ENCODE peak calls at places on chromosomes 16 and 17, in seven cellular contexts. One of them, this sample, is unnamed.

GRCh38 chr17:13337864-13338371 is 263.8 kb downstream of the HS3ST3A1 start:
- DNase-seq in fibroblast of pulmonary artery: peak
- DNase-seq in foreskin fibroblast: peak
- DNase-seq in Peyer's patch: no peak
- DNase-seq in AG10803: peak
- DNase-seq in transverse colon: no peak
- DNase-seq in colonic mucosa: peak
- DNase-seq in this sample: peak

GRCh38 chr16:84041421-84041820 is 1.2 kb downstream of the SLC38A8 start:
- DNase-seq in fibroblast of pulmonary artery: no peak
- DNase-seq in foreskin fibroblast: no peak
- DNase-seq in Peyer's patch: no peak
- DNase-seq in AG10803: no peak
- DNase-seq in transverse colon: no peak
- DNase-seq in colonic mucosa: no peak
- DNase-seq in this sample: no peak

GRCh38 chr16:47939690-47940089 is 216.1 kb downstream of the ABCC12 start:
- DNase-seq in fibroblast of pulmonary artery: no peak
- DNase-seq in foreskin fibroblast: no peak
- DNase-seq in Peyer's patch: no peak
- DNase-seq in AG10803: no peak
- DNase-seq in transverse colon: no peak
- DNase-seq in colonic mucosa: no peak
- DNase-seq in this sample: no peak

GRCh38 chr16:1643521-1643920 is 31.4 kb downstream of the CRAMP1 start:
- DNase-seq in fibroblast of pulmonary artery: no peak
- DNase-seq in foreskin fibroblast: no peak
- DNase-seq in Peyer's patch: no peak
- DNase-seq in AG10803: no peak
- DNase-seq in transverse colon: no peak
- DNase-seq in colonic mucosa: no peak
- DNase-seq in this sample: no peak

GRCh38 chr17:5282639-5283217 is 644 bp downstream of the RABEP1 start:
- DNase-seq in fibroblast of pulmonary artery: peak
- DNase-seq in foreskin fibroblast: no peak
- DNase-seq in Peyer's patch: no peak
- DNase-seq in AG10803: no peak
- DNase-seq in transverse colon: peak
- DNase-seq in colonic mucosa: peak
- DNase-seq in this sample: no peak

GRCh38 chr16:13234999-13235398 is 333.6 kb downstream of the SHISA9 start:
- DNase-seq in fibroblast of pulmonary artery: no peak
- DNase-seq in foreskin fibroblast: no peak
- DNase-seq in Peyer's patch: no peak
- DNase-seq in AG10803: no peak
- DNase-seq in transverse colon: no peak
- DNase-seq in colonic mucosa: no peak
- DNase-seq in this sample: no peak

GRCh38 chr16:64864232-64864803 is 257.5 kb downstream of the CDH11 start:
- DNase-seq in fibroblast of pulmonary artery: peak
- DNase-seq in foreskin fibroblast: peak
- DNase-seq in Peyer's patch: no peak
- DNase-seq in AG10803: peak
- DNase-seq in transverse colon: no peak
- DNase-seq in colonic mucosa: no peak
- DNase-seq in this sample: peak

GRCh38 chr17:68807998-68808772 is 147.0 kb downstream of the ABCA8 start:
- DNase-seq in fibroblast of pulmonary artery: no peak
- DNase-seq in foreskin fibroblast: no peak
- DNase-seq in Peyer's patch: no peak
- DNase-seq in AG10803: peak
- DNase-seq in transverse colon: no peak
- DNase-seq in colonic mucosa: no peak
- DNase-seq in this sample: no peak

GRCh38 chr17:5584383-5584951 is at the start of gene NLRP1:
- DNase-seq in fibroblast of pulmonary artery: peak
- DNase-seq in foreskin fibroblast: peak
- DNase-seq in Peyer's patch: peak
- DNase-seq in AG10803: peak
- DNase-seq in transverse colon: peak
- DNase-seq in colonic mucosa: peak
- DNase-seq in this sample: peak

GRCh38 chr17:38585056-38585804 is 20.5 kb downstream of the SRCIN1 start:
- DNase-seq in fibroblast of pulmonary artery: no peak
- DNase-seq in foreskin fibroblast: no peak
- DNase-seq in Peyer's patch: no peak
- DNase-seq in AG10803: no peak
- DNase-seq in transverse colon: peak
- DNase-seq in colonic mucosa: no peak
- DNase-seq in this sample: no peak

GRCh38 chr16:51773491-51773890 is 622.4 kb upstream of the SALL1 start:
- DNase-seq in fibroblast of pulmonary artery: no peak
- DNase-seq in foreskin fibroblast: no peak
- DNase-seq in Peyer's patch: no peak
- DNase-seq in AG10803: no peak
- DNase-seq in transverse colon: no peak
- DNase-seq in colonic mucosa: no peak
- DNase-seq in this sample: no peak

GRCh38 chr17:27503636-27504035 is 47.4 kb downstream of the KSR1 start:
- DNase-seq in fibroblast of pulmonary artery: no peak
- DNase-seq in foreskin fibroblast: no peak
- DNase-seq in Peyer's patch: no peak
- DNase-seq in AG10803: no peak
- DNase-seq in transverse colon: no peak
- DNase-seq in colonic mucosa: no peak
- DNase-seq in this sample: no peak

GRCh38 chr16:6031567-6031966 is 934.0 kb upstream of the EEF2KMT start:
- DNase-seq in fibroblast of pulmonary artery: no peak
- DNase-seq in foreskin fibroblast: no peak
- DNase-seq in Peyer's patch: no peak
- DNase-seq in AG10803: no peak
- DNase-seq in transverse colon: no peak
- DNase-seq in colonic mucosa: no peak
- DNase-seq in this sample: no peak

GRCh38 chr17:41421116-41421515 is 3.3 kb downstream of the KRT37 start:
- DNase-seq in fibroblast of pulmonary artery: peak
- DNase-seq in foreskin fibroblast: peak
- DNase-seq in Peyer's patch: no peak
- DNase-seq in AG10803: peak
- DNase-seq in transverse colon: no peak
- DNase-seq in colonic mucosa: no peak
- DNase-seq in this sample: no peak

GRCh38 chr16:69270395-69270794 is 40.8 kb upstream of the VPS4A start:
- DNase-seq in fibroblast of pulmonary artery: no peak
- DNase-seq in foreskin fibroblast: no peak
- DNase-seq in Peyer's patch: no peak
- DNase-seq in AG10803: peak
- DNase-seq in transverse colon: no peak
- DNase-seq in colonic mucosa: no peak
- DNase-seq in this sample: peak

GRCh38 chr17:40312131-40312731 is 3.3 kb downstream of the RARA start:
- DNase-seq in fibroblast of pulmonary artery: no peak
- DNase-seq in foreskin fibroblast: no peak
- DNase-seq in Peyer's patch: no peak
- DNase-seq in AG10803: no peak
- DNase-seq in transverse colon: peak
- DNase-seq in colonic mucosa: no peak
- DNase-seq in this sample: no peak

GRCh38 chr16:85195884-85196816 is 83.9 kb upstream of the CIBAR2 start:
- DNase-seq in fibroblast of pulmonary artery: no peak
- DNase-seq in foreskin fibroblast: no peak
- DNase-seq in Peyer's patch: no peak
- DNase-seq in AG10803: peak
- DNase-seq in transverse colon: peak
- DNase-seq in colonic mucosa: no peak
- DNase-seq in this sample: no peak

GRCh38 chr16:15967223-15967546 is 17.8 kb downstream of the ABCC1 start:
- DNase-seq in fibroblast of pulmonary artery: no peak
- DNase-seq in foreskin fibroblast: no peak
- DNase-seq in Peyer's patch: no peak
- DNase-seq in AG10803: no peak
- DNase-seq in transverse colon: no peak
- DNase-seq in colonic mucosa: no peak
- DNase-seq in this sample: no peak

GRCh38 chr16:73319747-73320146 is 271.8 kb upstream of the ZFHX3 start:
- DNase-seq in fibroblast of pulmonary artery: no peak
- DNase-seq in foreskin fibroblast: no peak
- DNase-seq in Peyer's patch: no peak
- DNase-seq in AG10803: no peak
- DNase-seq in transverse colon: no peak
- DNase-seq in colonic mucosa: no peak
- DNase-seq in this sample: no peak

GRCh38 chr16:48542020-48542473 is 67.9 kb downstream of the N4BP1 start:
- DNase-seq in fibroblast of pulmonary artery: peak
- DNase-seq in foreskin fibroblast: peak
- DNase-seq in Peyer's patch: peak
- DNase-seq in AG10803: peak
- DNase-seq in transverse colon: peak
- DNase-seq in colonic mucosa: peak
- DNase-seq in this sample: no peak

GRCh38 chr17:3815122-3815521 is 14.1 kb upstream of the ITGAE start:
- DNase-seq in fibroblast of pulmonary artery: no peak
- DNase-seq in foreskin fibroblast: no peak
- DNase-seq in Peyer's patch: no peak
- DNase-seq in AG10803: no peak
- DNase-seq in transverse colon: no peak
- DNase-seq in colonic mucosa: no peak
- DNase-seq in this sample: no peak

GRCh38 chr17:3814361-3814760 is 13.4 kb upstream of the ITGAE start:
- DNase-seq in fibroblast of pulmonary artery: no peak
- DNase-seq in foreskin fibroblast: no peak
- DNase-seq in Peyer's patch: no peak
- DNase-seq in AG10803: no peak
- DNase-seq in transverse colon: no peak
- DNase-seq in colonic mucosa: no peak
- DNase-seq in this sample: no peak

GRCh38 chr17:3813171-3813570 is 12.2 kb upstream of the ITGAE start:
- DNase-seq in fibroblast of pulmonary artery: no peak
- DNase-seq in foreskin fibroblast: no peak
- DNase-seq in Peyer's patch: no peak
- DNase-seq in AG10803: no peak
- DNase-seq in transverse colon: no peak
- DNase-seq in colonic mucosa: no peak
- DNase-seq in this sample: no peak

GRCh38 chr17:3817851-3818605 is 17.0 kb upstream of the ITGAE start:
- DNase-seq in fibroblast of pulmonary artery: no peak
- DNase-seq in foreskin fibroblast: no peak
- DNase-seq in Peyer's patch: no peak
- DNase-seq in AG10803: no peak
- DNase-seq in transverse colon: no peak
- DNase-seq in colonic mucosa: no peak
- DNase-seq in this sample: no peak

DNA sequence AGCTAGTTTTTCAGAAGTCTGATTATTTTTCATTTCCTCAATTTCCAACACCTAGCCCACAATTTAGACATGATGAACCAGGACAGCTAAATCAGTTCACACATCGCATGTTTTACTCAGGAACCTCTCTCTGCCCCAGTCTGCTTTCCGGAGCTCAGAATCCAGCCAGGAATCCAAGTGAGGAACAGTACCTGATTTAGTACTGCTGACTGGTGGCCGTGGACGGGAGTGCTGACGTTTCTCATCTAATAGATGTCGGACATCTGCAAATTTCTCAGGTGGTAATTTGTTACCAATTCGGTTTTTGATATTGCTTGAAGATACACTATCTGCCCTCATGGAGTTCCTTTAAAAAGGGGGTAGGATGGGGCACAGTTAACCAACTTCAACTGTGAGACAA is 14.9 kb upstream of the ITGAE start:
- DNase-seq in fibroblast of pulmonary artery: no peak
- DNase-seq in foreskin fibroblast: no peak
- DNase-seq in Peyer's patch: no peak
- DNase-seq in AG10803: no peak
- DNase-seq in transverse colon: no peak
- DNase-seq in colonic mucosa: no peak
- DNase-seq in this sample: no peak
- TF ChIP-seq CTCF in fibroblast of pulmonary artery: no peak
- TF ChIP-seq CTCF in foreskin fibroblast: no peak
- TF ChIP-seq CTCF in Peyer's patch: no peak
- TF ChIP-seq CTCF in AG10803: no peak
- TF ChIP-seq CTCF in transverse colon: no peak
- TF ChIP-seq CTCF in colonic mucosa: no peak
- TF ChIP-seq CTCF in this sample: no peak

GRCh38 chr17:55580596-55581133 is 69.4 kb upstream of the SMIM36 start:
- DNase-seq in fibroblast of pulmonary artery: no peak
- DNase-seq in foreskin fibroblast: no peak
- DNase-seq in Peyer's patch: no peak
- DNase-seq in AG10803: no peak
- DNase-seq in transverse colon: no peak
- DNase-seq in colonic mucosa: no peak
- DNase-seq in this sample: no peak
- H3K4me3 ChIP-seq in fibroblast of pulmonary artery: no peak
- H3K4me3 ChIP-seq in foreskin fibroblast: no peak
- H3K4me3 ChIP-seq in Peyer's patch: no peak
- H3K4me3 ChIP-seq in AG10803: no peak
- H3K4me3 ChIP-seq in transverse colon: no peak
- H3K4me3 ChIP-seq in colonic mucosa: no peak
- H3K4me3 ChIP-seq in this sample: no peak

GRCh38 chr17:59106463-59107305 is at the start of gene TRIM37:
- DNase-seq in fibroblast of pulmonary artery: peak
- DNase-seq in foreskin fibroblast: peak
- DNase-seq in Peyer's patch: peak
- DNase-seq in AG10803: peak
- DNase-seq in transverse colon: peak
- DNase-seq in colonic mucosa: peak
- DNase-seq in this sample: peak
- TF ChIP-seq CTCF in fibroblast of pulmonary artery: no peak
- TF ChIP-seq CTCF in foreskin fibroblast: no peak
- TF ChIP-seq CTCF in Peyer's patch: peak
- TF ChIP-seq CTCF in AG10803: no peak
- TF ChIP-seq CTCF in transverse colon: peak
- TF ChIP-seq CTCF in colonic mucosa: no peak
- TF ChIP-seq CTCF in this sample: no peak

DNA sequence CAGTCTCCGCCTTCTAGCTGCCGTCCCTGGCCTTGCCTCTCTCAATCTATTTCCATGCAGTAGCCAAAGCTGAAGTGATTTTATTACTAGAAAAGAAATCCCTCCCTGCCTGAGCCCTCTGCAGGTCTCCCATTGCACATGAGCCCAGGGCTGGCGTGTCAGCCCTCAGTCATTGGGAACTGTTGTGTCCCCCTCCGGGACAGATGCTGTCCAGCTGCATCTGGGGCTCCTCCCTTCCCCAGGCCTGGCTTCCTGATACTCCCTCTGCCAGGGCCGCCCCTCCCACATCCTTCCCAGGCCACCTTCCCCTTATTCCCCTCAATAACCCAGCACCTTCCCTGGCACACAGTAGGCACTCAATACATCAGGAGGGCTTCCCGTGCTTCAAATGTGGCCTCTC is 11.3 kb downstream of the ZSCAN10 start:
- DNase-seq in fibroblast of pulmonary artery: no peak
- DNase-seq in foreskin fibroblast: no peak
- DNase-seq in Peyer's patch: no peak
- DNase-seq in AG10803: no peak
- DNase-seq in transverse colon: no peak
- DNase-seq in colonic mucosa: no peak
- DNase-seq in this sample: no peak
- H3K4me3 ChIP-seq in fibroblast of pulmonary artery: no peak
- H3K4me3 ChIP-seq in foreskin fibroblast: no peak
- H3K4me3 ChIP-seq in Peyer's patch: no peak
- H3K4me3 ChIP-seq in AG10803: no peak
- H3K4me3 ChIP-seq in transverse colon: no peak
- H3K4me3 ChIP-seq in colonic mucosa: no peak
- H3K4me3 ChIP-seq in this sample: no peak

This sample was measured in AG09309.